ENCODE peak calls at places on chromosomes 16 and 17, in six cellular contexts. H, K, I, M, E and Z are unnamed samples.
A peak's percentile ranks its signal among the peaks of the same experiment; 100 is the strongest.

GRCh38 chr17:37388266-37388665 is 12.5 kb downstream of the C17orf78 start:
- DNase-seq in H (no peak), K (no peak), I (no peak), M (no peak), E (no peak), Z (no peak)

GRCh38 chr16:11053916-11054460 is 109.6 kb downstream of the CLEC16A start:
- DNase-seq in H (no peak), K (no peak), I (no peak), M (no peak), E (no peak), Z (no peak)

GRCh38 chr17:34169501-34169900 is 85.6 kb upstream of the CCL2 start:
- DNase-seq in H (no peak), K (no peak), I (no peak), M (no peak), E (no peak), Z (no peak)

GRCh38 chr16:78902291-78902690 is 698.2 kb downstream of the MAF start:
- DNase-seq in H (no peak), K (no peak), I (no peak), M (no peak), E (no peak), Z (no peak)

GRCh38 chr17:9982159-9982558 is 77.1 kb upstream of the RCVRN start:
- DNase-seq in H (no peak), K (no peak), I (peak; percentile 17), M (peak; percentile 22), E (no peak), Z (no peak)

GRCh38 chr16:83932955-83933673 is 19.9 kb upstream of the OSGIN1 start:
- DNase-seq in H (no peak), K (no peak), I (no peak), M (no peak), E (no peak), Z (peak; percentile 64)

GRCh38 chr16:62913333-62913732 is 877.1 kb upstream of the CDH8 start:
- DNase-seq in H (no peak), K (no peak), I (no peak), M (no peak), E (no peak), Z (no peak)

GRCh38 chr17:27376637-27377547 is 79.4 kb upstream of the KSR1 start:
- DNase-seq in H (no peak), K (peak; percentile 23), I (no peak), M (no peak), E (no peak), Z (no peak)

GRCh38 chr17:82846061-82846691 is 6.4 kb upstream of the ZNF750 start:
- DNase-seq in H (no peak), K (no peak), I (peak; percentile 4), M (no peak), E (no peak), Z (no peak)

GRCh38 chr17:74514632-74515035 is 16.6 kb downstream of the CD300LB start:
- DNase-seq in H (no peak), K (peak; percentile 68), I (peak; percentile 45), M (peak; percentile 41), E (no peak), Z (no peak)

GRCh38 chr17:8326591-8327583 is 12.8 kb upstream of the ODF4 start:
- DNase-seq in H (no peak), K (no peak), I (peak; percentile 46), M (no peak), E (peak; percentile 61), Z (no peak)

GRCh38 chr16:10619271-10619849 is 39.0 kb upstream of the EMP2 start:
- DNase-seq in H (peak; percentile 86), K (peak; percentile 89), I (peak; percentile 70), M (peak; percentile 68), E (no peak), Z (no peak)

GRCh38 chr16:66894948-66895696 is 14.8 kb downstream of the PDP2 start:
- DNase-seq in H (peak; percentile 86), K (no peak), I (peak; percentile 72), M (no peak), E (peak; percentile 85), Z (no peak)

GRCh38 chr16:81600275-81600674 is 155.7 kb downstream of the CMIP start:
- DNase-seq in H (no peak), K (no peak), I (no peak), M (no peak), E (peak; percentile 71), Z (no peak)

GRCh38 chr16:802914-803750 is 2.6 kb upstream of the GNG13 start:
- DNase-seq in H (no peak), K (no peak), I (no peak), M (no peak), E (no peak), Z (no peak)

GRCh38 chr16:66395806-66396555 is 29.5 kb downstream of the CDH5 start:
- DNase-seq in H (no peak), K (peak; percentile 60), I (no peak), M (no peak), E (no peak), Z (no peak)

GRCh38 chr16:79171504-79172240 is 428.9 kb downstream of the MAF start:
- DNase-seq in H (no peak), K (no peak), I (no peak), M (no peak), E (no peak), Z (no peak)

GRCh38 chr16:4389051-4389955 is 17.7 kb downstream of the VASN start:
- DNase-seq in H (no peak), K (no peak), I (no peak), M (no peak), E (no peak), Z (no peak)

GRCh38 chr16:71340406-71340805 is 18.1 kb upstream of the CALB2 start:
- DNase-seq in H (no peak), K (no peak), I (no peak), M (no peak), E (no peak), Z (no peak)

GRCh38 chr17:82317394-82318168 is at the start of gene CD7:
- DNase-seq in H (no peak), K (no peak), I (no peak), M (no peak), E (no peak), Z (no peak)

GRCh38 chr17:83151442-83152220 is 72.2 kb downstream of the METRNL start:
- DNase-seq in H (no peak), K (peak; percentile 84), I (no peak), M (peak; percentile 56), E (no peak), Z (peak; percentile 62)

GRCh38 chr16:87608400-87608985 is 6.2 kb downstream of the JPH3 start:
- DNase-seq in H (peak; percentile 40), K (no peak), I (peak; percentile 62), M (peak; percentile 61), E (peak; percentile 74), Z (peak; percentile 84)

GRCh38 chr16:21950782-21951521 is 2.2 kb upstream of the UQCRC2 start:
- DNase-seq in H (peak; percentile 20), K (no peak), I (peak; percentile 19), M (no peak), E (peak; percentile 50), Z (no peak)

DNA sequence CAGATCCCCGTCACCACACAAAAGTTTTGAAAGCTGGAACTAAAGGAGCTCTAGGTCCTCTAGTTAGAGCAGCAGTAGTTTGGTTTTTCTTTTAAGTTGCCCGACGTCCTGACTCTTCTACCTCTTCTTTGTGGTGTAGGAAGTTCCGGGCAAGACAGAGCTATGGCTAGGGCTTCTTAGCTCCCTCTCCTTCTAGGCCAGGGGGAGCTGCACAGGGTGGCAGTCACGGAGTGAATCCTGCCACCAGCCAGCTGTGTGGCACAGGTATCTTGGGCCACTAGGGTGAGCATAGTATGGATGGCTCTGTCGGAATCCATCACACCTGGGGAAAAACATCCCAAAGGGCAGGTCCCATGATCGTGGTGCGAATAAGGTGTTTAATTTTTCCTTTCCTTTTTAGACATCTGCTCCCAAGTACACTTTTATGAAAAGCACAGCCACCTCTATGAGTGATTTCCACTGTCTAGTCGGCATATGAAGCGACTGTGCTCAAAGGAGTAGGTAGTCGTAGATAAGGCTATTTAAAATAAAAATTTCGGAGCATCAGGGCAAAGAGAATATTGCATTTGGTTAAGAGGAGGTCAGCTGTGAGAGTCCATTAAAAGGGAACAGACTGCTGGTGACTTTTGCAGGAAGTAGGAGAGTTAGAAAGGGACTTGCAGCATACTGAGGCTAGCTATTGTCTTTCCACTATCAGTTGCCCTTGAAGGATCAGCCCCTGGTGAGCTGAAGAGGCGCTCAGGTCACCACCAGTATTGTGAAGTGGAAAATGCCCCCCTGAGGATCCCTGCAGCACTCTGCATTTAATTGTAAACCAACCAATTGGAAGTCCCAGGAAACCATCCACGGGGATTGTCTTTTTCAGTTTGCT is 2.1 kb downstream of the PRKCA start:
- DNase-seq in H (peak; percentile 50), K (no peak), I (peak; percentile 18), M (no peak), E (peak; percentile 41), Z (no peak)
- TF ChIP-seq CTCF in H (peak; percentile 20), K (no peak), I (no peak), M (no peak), E (no peak), Z (no peak)

DNA sequence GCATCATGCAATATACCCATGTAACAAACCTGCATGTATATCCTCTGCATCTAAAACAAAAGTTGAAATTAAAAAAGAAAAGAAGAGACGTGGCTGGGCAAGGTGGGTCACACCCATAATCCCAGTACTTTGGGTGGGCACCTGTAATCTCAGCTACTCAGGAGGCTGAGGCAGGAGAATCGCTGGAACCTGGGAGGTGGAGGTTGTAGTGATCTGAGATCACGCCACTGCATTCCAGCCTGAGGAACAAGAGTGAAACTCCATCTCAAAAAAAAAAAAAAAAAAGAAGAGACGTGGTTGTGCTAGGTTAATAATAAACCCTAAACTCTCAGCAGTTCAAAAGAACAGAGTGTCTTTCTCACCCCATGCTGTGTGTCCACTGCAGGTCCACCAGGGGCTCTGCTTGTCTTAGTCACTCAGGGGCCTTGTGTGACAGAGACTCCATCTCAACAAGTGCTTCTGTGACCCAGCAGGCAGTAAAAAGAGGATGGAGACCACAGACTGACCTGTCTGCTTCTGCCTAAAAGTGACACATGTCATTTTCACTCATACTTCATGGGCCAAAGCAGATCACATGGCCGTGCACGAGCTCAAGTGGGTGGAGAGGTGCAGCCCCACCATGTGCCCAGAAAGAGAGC is 22.3 kb upstream of the N4BP1 start:
- DNase-seq in H (no peak), K (peak; percentile 40), I (no peak), M (no peak), E (no peak), Z (peak; percentile 15)
- TF ChIP-seq CTCF in H (no peak), K (no peak), I (no peak), M (no peak), E (no peak), Z (no peak)

DNA sequence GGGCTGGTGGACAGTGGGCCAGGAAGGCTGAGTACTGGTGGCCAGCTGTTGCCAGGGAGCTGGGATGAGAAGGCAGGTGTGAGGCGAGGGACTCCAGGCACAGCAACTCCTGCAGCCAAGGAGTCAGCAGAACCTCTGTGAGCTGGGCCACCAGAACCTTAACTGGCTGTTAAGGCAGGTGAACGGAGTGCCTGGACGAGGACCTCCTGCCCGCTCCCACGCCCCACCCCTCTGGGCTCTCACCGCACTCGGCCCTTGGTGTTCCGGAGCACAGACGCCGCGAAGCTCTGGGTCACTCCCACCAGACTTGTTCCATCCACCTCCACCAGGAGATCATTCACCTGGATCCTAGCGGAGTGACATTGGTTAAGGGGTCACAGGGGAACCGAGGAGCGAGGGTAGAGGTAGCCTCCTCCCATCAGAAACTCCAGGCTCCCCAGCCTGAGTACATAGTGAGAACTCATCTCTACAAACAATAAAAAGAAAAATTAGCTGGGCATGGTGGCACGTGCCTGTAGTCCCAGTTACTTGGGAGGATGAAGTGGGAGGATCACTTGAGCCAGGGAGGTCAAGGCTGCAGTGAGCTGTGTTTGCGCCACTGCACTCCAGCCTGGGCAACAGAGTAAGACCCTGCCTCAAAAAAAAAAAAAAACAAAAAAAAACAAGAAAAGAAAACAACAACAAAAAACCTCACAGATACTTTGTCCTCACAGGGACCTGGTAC is 9.3 kb downstream of the PPP1R9B start:
- DNase-seq in H (no peak), K (no peak), I (no peak), M (no peak), E (no peak), Z (no peak)
- TF ChIP-seq CTCF in H (no peak), K (no peak), I (no peak), M (no peak), E (no peak), Z (no peak)

GRCh38 chr16:1964046-1964505 is 550 bp downstream of the RPS2 start:
- DNase-seq in H (peak; percentile 40), K (peak; percentile 89), I (peak; percentile 59), M (no peak), E (peak; percentile 54), Z (no peak)
- TF ChIP-seq CTCF in H (no peak), K (no peak), I (no peak), M (no peak), E (peak; percentile 41), Z (no peak)